ENCODE peak calls at places on chromosome 18, in four cellular contexts. X is A549, M is stomach, V is endothelial cell of umbilical vein. Y is an unnamed sample. For H3K4me1, the result is how much of the 10 kb centered on the place peaks cover.

GRCh38 chr18:48923746-48924580 is 26.8 kb downstream of the SMAD7 start:
- DNase-seq in X (no peak), V (peak), M (no peak), Y (no peak)

GRCh38 chr18:79405781-79406575 is 10.2 kb downstream of the NFATC1 start:
- DNase-seq in X (no peak), V (peak), M (peak), Y (no peak)

GRCh38 chr18:13376841-13377351 is 158.3 kb downstream of the LDLRAD4 start:
- DNase-seq in X (no peak), M (no peak), V (no peak), Y (no peak)

GRCh38 chr18:55272510-55273243 is 313.4 kb upstream of the CCDC68 start:
- DNase-seq in V (no peak), X (no peak), M (no peak), Y (no peak)

GRCh38 chr18:44744206-44745180 is 63.8 kb downstream of the SETBP1 start:
- DNase-seq in X (no peak), M (no peak), V (no peak), Y (no peak)

GRCh38 chr18:36247036-36247435 is 50.5 kb upstream of the FHOD3 start:
- DNase-seq in V (no peak), M (no peak), X (no peak), Y (no peak)

GRCh38 chr18:55906533-55906932 is 318.5 kb upstream of the TCF4 start:
- DNase-seq in M (no peak), V (no peak), X (no peak), Y (no peak)

GRCh38 chr18:3722662-3723433 is 272.9 kb downstream of the TGIF1 start:
- DNase-seq in M (no peak), X (no peak), V (no peak), Y (no peak)

GRCh38 chr18:73831688-73832087 is 315.9 kb downstream of the FBXO15 start:
- DNase-seq in M (no peak), X (no peak), V (no peak), Y (no peak)

GRCh38 chr18:45910405-45911023 is 56.6 kb downstream of the EPG5 start:
- DNase-seq in V (peak), M (peak), X (peak), Y (peak)

GRCh38 chr18:44325903-44326650 is 354.6 kb upstream of the SETBP1 start:
- DNase-seq in V (peak), M (peak), X (peak), Y (peak)

GRCh38 chr18:65439184-65439583 is 311.6 kb upstream of the CDH7 start:
- DNase-seq in V (no peak), X (no peak), M (no peak), Y (no peak)

GRCh38 chr18:27723168-27723567 is 453.8 kb downstream of the CDH2 start:
- DNase-seq in M (no peak), X (no peak), V (no peak), Y (no peak)

GRCh38 chr18:55869965-55870585 is 282.1 kb upstream of the TCF4 start:
- DNase-seq in V (no peak), X (no peak), M (no peak), Y (no peak)

GRCh38 chr18:78785706-78786105 is 193.9 kb upstream of the SALL3 start:
- DNase-seq in X (no peak), M (no peak), V (no peak), Y (no peak)

GRCh38 chr18:40006553-40007073 is 1948.4 kb upstream of the PIK3C3 start:
- DNase-seq in V (no peak), M (no peak), X (no peak), Y (no peak)

GRCh38 chr18:48326901-48327675 is 82.1 kb downstream of the ZBTB7C start:
- DNase-seq in M (no peak), V (no peak), X (no peak), Y (no peak)

GRCh38 chr18:79869591-79870368 is 72.0 kb downstream of the KCNG2 start:
- DNase-seq in M (no peak), V (no peak), X (no peak), Y (no peak)

GRCh38 chr18:45167109-45167551 is 448.1 kb upstream of the SLC14A2 start:
- DNase-seq in X (no peak), V (no peak), M (no peak), Y (no peak)

GRCh38 chr18:75158465-75159237 is 50.3 kb downstream of the PTGR3 start:
- DNase-seq in M (no peak), V (no peak), X (no peak), Y (no peak)

GRCh38 chr18:67776929-67777328 is 260.4 kb upstream of the DSEL start:
- DNase-seq in X (no peak), V (no peak), M (no peak), Y (no peak)

GRCh38 chr18:60024857-60025256 is 125.1 kb downstream of the PMAIP1 start:
- DNase-seq in X (no peak), V (no peak), M (no peak), Y (no peak)

GRCh38 chr18:73258375-73259087 is 390.7 kb upstream of the NETO1 start:
- DNase-seq in X (no peak), M (no peak), V (no peak), Y (no peak)

GRCh38 chr18:76343938-76344569 is 151.0 kb downstream of the ZNF516 start:
- DNase-seq in V (no peak), M (no peak), X (no peak), Y (no peak)

GRCh38 chr18:10579079-10579867 is 53.4 kb downstream of the NAPG start:
- DNase-seq in M (no peak), V (no peak), X (no peak), Y (no peak)

GRCh38 chr18:30970201-30970816 is 72.2 kb downstream of the DSC3 start:
- DNase-seq in V (peak), M (no peak), X (peak), Y (no peak)

GRCh38 chr18:47779381-47779780 is 151.1 kb downstream of the SMAD2 start:
- DNase-seq in V (no peak), X (no peak), M (no peak), Y (no peak)

GRCh38 chr18:69674921-69675405 is 272.7 kb downstream of the CD226 start:
- DNase-seq in V (no peak), X (no peak), M (no peak), Y (no peak)

GRCh38 chr18:8605974-8606373 is 3.3 kb upstream of the RAB12 start:
- DNase-seq in V (no peak), M (no peak), X (no peak), Y (no peak)

GRCh38 chr18:8601277-8602032 is 7.8 kb upstream of the RAB12 start:
- DNase-seq in V (no peak), X (no peak), M (no peak), Y (no peak)

GRCh38 chr18:8602040-8602439 is 7.2 kb upstream of the RAB12 start:
- DNase-seq in V (no peak), M (no peak), X (no peak), Y (no peak)

GRCh38 chr18:8602557-8602956 is 6.7 kb upstream of the RAB12 start:
- DNase-seq in M (no peak), X (no peak), V (no peak), Y (no peak)

GRCh38 chr18:8603663-8604520 is 5.3 kb upstream of the RAB12 start:
- DNase-seq in V (no peak), M (no peak), X (no peak), Y (no peak)
- H3K4me3 ChIP-seq in V (no peak), M (no peak), X (no peak), Y (no peak)

GRCh38 chr18:63149200-63149587 is 170.4 kb downstream of the BCL2 start:
- DNase-seq in M (no peak), V (no peak), X (no peak), Y (no peak)
- H3K27ac ChIP-seq in M (peak), V (no peak), X (no peak), Y (no peak)

DNA sequence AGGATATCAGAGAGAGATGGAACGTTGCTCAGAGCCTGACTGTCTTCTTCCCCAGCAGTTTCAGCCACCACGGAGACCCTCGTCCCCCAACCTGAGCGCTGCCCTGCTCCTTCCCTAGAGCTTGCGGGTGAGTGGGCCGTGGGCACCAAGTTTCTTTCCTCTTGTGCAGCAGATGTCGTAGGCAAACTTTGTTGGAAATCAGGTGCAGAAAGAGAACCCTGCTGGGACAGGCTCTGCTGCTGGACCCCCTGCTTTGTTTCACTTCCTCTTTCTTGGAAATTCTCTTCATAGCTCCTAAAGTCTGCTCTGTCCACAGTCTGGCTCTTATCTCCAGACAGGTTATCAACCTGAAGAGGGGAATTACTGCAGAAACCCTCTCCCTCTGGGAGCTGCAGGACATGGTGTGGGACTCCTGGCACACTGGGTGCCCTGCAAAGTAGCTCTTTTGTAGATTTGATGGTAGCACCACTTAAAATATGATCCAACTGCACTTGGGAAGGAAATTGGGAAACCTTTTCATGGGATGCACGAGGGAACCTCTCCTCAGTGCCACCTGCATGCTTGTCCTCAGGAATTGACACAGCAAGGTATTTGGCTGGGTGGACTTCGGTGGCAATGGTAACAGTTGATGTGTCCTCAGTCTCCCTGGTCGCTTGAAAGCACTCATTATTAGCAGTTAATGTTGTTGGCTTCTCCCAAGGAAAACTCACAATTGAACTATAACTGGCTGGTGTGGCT is 92.2 kb downstream of the ALPK2 start:
- DNase-seq in M (no peak), X (no peak), V (no peak), Y (no peak)
- H3K4me1 ChIP-seq in M (under half), X (under half), V (under half), Y (under half)

DNA sequence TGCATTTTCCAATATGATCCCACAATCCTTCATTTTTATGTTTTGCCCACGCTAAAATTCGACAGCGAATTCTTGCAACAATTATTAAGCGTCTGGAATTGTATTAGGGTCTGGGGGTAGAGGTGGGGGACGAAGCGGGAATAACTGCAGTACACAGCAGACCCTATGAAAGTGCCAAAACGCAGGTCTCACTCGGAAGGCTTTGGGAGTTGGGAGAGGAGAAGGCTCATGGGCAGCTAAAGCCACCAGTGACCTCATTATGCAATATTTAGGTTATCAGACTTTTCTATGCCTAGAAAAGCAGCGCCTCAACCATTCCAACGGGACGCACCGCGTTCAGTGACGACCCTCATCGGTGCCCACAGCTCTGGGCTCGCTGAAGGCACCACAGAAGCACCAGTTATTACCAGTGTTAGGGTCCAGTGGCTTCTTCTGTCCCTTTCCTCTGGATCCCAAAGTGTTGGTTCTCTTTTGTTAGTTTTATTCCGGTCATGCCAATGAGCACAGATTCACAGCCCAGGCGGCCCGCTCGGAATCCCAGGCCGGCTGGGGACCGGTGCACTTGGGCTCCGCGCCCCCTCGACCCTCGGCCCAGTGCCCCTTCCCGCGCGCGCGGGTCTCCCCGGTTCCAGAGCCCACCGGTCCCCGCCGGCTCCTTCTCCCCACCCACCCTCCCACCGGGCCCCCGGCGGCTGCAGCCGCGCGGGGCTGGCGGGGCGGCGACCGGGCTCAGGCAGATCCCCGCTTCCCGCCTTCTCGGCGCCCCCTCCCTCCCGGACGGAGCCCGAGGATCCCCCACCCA is 738 bp upstream of the MAPK4 start:
- DNase-seq in V (no peak), X (no peak), M (no peak), Y (no peak)
- H3K4me3 ChIP-seq in V (no peak), X (peak), M (peak), Y (peak)